ENCODE peak calls at places on chromosomes 13 and 19, in four cellular contexts. O, S, Z and N are unnamed samples. For H3K4me1, the result is how much of the 10 kb centered on the place peaks cover.

GRCh38 chr19:4581381-4582111 is 22.1 kb upstream of the SEMA6B start:
- DNase-seq in O (no peak), S (peak), Z (no peak), N (no peak)

GRCh38 chr19:34336781-34337271 is 28.2 kb upstream of the GPI start:
- DNase-seq in O (no peak), S (peak), Z (no peak), N (no peak)

GRCh38 chr13:31968473-31968872 is 63.1 kb upstream of the FRY start:
- DNase-seq in O (no peak), S (no peak), Z (no peak), N (peak)

GRCh38 chr13:24688111-24688510 is 7.9 kb downstream of the ATP12A start:
- DNase-seq in O (no peak), S (no peak), Z (no peak), N (no peak)

GRCh38 chr13:28140433-28141125 is 2.2 kb downstream of the PAN3 start:
- DNase-seq in O (no peak), S (no peak), Z (no peak), N (no peak)

GRCh38 chr13:43133792-43134191 is 110.4 kb downstream of the DNAJC15 start:
- DNase-seq in O (no peak), S (no peak), Z (no peak), N (no peak)

GRCh38 chr13:29859971-29860370 is 9.6 kb upstream of the UBL3 start:
- DNase-seq in O (no peak), S (no peak), Z (no peak), N (no peak)

GRCh38 chr19:7236153-7236552 is 58.1 kb downstream of the INSR start:
- DNase-seq in O (peak), S (no peak), Z (no peak), N (no peak)

GRCh38 chr13:112643759-112644459 is 45.9 kb upstream of the ATP11A start:
- DNase-seq in O (no peak), S (no peak), Z (no peak), N (peak)

GRCh38 chr13:27298849-27299248 is 28.2 kb downstream of the RASL11A start:
- DNase-seq in O (no peak), S (no peak), Z (no peak), N (no peak)

GRCh38 chr13:48221301-48222190 is 11.5 kb upstream of the ITM2B start:
- DNase-seq in O (no peak), S (peak), Z (peak), N (no peak)

GRCh38 chr19:17081672-17082630 is 6.4 kb downstream of the MYO9B start:
- DNase-seq in O (no peak), S (no peak), Z (peak), N (no peak)

GRCh38 chr19:5292453-5292842 is 48.2 kb downstream of the PTPRS start:
- DNase-seq in O (peak), S (no peak), Z (peak), N (peak)

GRCh38 chr19:7360393-7360984 is 11.8 kb downstream of the ARHGEF18 start:
- DNase-seq in O (no peak), S (no peak), Z (no peak), N (no peak)

GRCh38 chr19:14410775-14411134 is 8.4 kb downstream of the DDX39A start:
- DNase-seq in O (no peak), S (no peak), Z (no peak), N (no peak)

GRCh38 chr19:55451163-55451521 is 8.0 kb upstream of the SHISA7 start:
- DNase-seq in O (no peak), S (peak), Z (no peak), N (no peak)

GRCh38 chr19:37763488-37763887 is 15.9 kb downstream of the ZNF573 start:
- DNase-seq in O (no peak), S (no peak), Z (no peak), N (no peak)

GRCh38 chr19:17214531-17215124 is 529 bp upstream of the USE1 start:
- DNase-seq in O (no peak), S (no peak), Z (no peak), N (no peak)

GRCh38 chr13:40539954-40540706 is 126.3 kb downstream of the FOXO1 start:
- DNase-seq in O (peak), S (no peak), Z (no peak), N (no peak)

GRCh38 chr13:30026093-30026492 is 175.7 kb upstream of the UBL3 start:
- DNase-seq in O (no peak), S (no peak), Z (no peak), N (no peak)

GRCh38 chr19:18155095-18156087 is 2.4 kb downstream of the PIK3R2 start:
- DNase-seq in O (peak), S (no peak), Z (no peak), N (peak)

GRCh38 chr19:42122691-42123607 is 9.3 kb downstream of the POU2F2 start:
- DNase-seq in O (no peak), S (no peak), Z (no peak), N (no peak)

GRCh38 chr13:33235564-33235963 is 50.0 kb downstream of the STARD13 start:
- DNase-seq in O (no peak), S (no peak), Z (no peak), N (no peak)

GRCh38 chr13:40236566-40237168 is 429.8 kb downstream of the FOXO1 start:
- DNase-seq in O (no peak), S (no peak), Z (peak), N (no peak)

GRCh38 chr13:99998261-99998660 is 16.7 kb downstream of the ZIC2 start:
- DNase-seq in O (no peak), S (no peak), Z (no peak), N (no peak)

GRCh38 chr19:35545855-35546381 is 492 bp downstream of the TMEM147 start:
- DNase-seq in O (peak), S (peak), Z (no peak), N (no peak)

GRCh38 chr13:114077938-114078335 is 54.5 kb downstream of the RASA3 start:
- DNase-seq in O (peak), S (no peak), Z (peak), N (no peak)

GRCh38 chr13:21641629-21642028 is 29.2 kb upstream of the FGF9 start:
- DNase-seq in O (no peak), S (no peak), Z (no peak), N (no peak)

DNA sequence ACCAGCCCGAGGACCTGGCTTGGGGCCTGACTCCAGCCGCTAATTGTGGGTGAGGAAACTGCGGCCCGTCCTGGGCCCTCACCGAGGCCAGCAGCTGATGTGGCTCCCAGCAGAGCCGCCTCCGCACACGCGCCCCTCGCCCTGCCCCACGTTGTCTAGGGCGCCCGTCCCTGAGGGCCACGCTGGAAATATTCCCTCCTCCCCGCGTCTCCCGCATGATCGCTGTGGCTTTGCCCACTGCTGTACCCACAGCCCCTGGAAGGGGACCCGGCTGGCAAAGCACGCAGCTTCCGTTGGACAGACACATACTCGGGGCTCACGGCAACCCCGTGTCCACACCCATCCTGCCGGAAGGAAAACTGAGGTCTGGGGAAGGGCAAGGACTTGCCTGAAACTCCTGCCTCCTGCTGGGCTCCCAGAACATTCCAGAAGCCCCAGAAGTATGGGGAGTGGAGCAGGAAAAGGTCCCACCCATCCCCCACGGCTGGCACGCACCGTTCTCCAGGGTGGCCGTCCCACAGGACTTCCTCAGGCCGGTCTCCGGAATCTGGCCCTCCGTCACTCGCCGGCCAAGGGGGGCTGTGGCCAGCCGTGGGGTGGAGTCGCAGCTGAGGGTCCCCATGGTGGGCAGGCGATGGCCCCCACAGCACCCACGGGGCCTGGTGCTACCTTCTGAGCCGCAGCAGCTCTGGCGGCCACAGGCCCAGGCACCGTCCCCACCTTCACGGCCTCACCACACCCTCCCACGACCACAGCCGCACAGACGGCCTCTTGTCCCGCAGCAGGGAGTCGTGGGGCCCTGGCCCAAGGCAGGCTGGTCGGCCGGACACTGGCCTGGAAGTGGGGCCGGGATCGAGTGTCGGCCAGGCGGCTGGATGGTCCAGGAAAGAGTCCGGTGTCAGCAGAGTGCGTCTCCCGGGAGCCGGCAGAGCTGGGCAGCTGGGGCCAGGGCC is 13.6 kb upstream of the SHC2 start:
- DNase-seq in O (peak), S (no peak), Z (no peak), N (no peak)
- H3K4me1 ChIP-seq in O (under half), S (under half), Z (under half), N (under half)

DNA sequence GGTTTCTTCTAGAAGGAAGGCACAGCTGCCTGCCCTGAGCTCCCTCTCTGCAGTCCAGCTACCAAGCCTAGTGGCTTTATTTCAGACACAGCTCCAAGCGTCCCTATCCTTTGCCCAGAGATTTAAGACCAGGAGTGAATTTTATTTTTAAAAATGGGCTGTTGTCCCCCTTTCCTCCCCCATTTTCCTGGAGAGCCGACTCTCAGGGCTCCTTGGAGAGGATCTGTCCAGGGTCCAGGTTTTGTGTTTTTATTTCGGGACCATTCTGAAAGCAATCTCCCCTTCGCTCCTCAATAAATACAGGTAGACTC is 4.4 kb downstream of the SERTAD1 start:
- DNase-seq in O (no peak), S (no peak), Z (no peak), N (no peak)
- H3K4me1 ChIP-seq in O (under half), S (under half), Z (under half), N (under half)

GRCh38 chr19:1133471-1133929 is 29.7 kb downstream of the GPX4 start:
- DNase-seq in O (no peak), S (peak), Z (no peak), N (no peak)
- H3K4me1 ChIP-seq in O (half or more), S (under half), Z (under half), N (under half)

GRCh38 chr13:51240178-51240577 is 18.0 kb downstream of the FAM124A start:
- DNase-seq in O (no peak), S (no peak), Z (no peak), N (no peak)
- H3K4me1 ChIP-seq in O (under half), S (under half), Z (under half), N (under half)

DNA sequence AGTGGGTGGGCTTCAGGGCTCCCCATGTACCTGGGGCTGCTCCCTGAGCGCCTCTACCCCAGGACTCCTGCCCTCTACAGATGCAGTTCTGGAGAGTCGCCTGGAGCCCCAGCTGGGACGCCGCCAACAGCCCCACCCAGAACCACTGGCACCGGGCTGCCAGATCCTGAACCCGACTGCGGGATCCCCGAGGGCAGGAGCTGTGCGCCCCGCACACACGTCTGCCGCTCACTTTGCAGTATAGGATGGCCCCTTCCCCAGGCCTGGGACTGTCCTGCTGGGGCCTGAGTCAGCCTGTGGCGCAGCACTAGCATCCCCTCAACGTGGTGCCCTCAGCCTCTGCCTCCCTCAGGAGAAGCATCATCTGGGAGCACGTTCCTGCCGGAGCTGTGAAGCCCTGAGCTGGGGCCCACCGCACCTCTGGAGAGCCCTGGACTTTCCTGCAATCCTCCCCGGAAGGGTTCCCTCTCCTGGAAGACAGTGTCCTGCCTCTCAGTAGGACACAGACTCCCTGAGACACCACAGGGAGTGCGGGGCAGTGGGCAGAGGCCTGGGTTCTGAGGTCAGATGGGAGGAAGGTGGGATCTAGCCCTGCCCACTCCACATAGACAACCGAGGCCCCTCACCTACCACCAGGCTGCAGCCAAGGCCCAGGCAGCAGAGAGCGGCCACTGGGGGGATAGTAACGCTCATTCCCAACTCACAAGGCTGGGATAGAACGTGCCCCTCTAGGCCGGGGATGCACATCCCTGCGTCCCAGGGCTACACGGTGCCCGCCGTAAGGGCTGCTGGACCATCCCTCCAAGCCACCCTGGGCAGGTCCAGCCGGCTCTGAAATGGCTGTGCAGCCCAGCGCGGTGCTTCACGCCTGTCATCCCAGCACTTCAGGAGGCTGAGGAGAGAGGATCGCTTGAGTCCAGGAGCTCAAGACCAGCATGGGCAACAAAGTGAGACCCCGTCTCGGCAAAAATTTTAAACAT is 3.5 kb downstream of the REXO1 start:
- DNase-seq in O (no peak), S (no peak), Z (no peak), N (no peak)
- H3K4me1 ChIP-seq in O (half or more), S (under half), Z (under half), N (under half)

DNA sequence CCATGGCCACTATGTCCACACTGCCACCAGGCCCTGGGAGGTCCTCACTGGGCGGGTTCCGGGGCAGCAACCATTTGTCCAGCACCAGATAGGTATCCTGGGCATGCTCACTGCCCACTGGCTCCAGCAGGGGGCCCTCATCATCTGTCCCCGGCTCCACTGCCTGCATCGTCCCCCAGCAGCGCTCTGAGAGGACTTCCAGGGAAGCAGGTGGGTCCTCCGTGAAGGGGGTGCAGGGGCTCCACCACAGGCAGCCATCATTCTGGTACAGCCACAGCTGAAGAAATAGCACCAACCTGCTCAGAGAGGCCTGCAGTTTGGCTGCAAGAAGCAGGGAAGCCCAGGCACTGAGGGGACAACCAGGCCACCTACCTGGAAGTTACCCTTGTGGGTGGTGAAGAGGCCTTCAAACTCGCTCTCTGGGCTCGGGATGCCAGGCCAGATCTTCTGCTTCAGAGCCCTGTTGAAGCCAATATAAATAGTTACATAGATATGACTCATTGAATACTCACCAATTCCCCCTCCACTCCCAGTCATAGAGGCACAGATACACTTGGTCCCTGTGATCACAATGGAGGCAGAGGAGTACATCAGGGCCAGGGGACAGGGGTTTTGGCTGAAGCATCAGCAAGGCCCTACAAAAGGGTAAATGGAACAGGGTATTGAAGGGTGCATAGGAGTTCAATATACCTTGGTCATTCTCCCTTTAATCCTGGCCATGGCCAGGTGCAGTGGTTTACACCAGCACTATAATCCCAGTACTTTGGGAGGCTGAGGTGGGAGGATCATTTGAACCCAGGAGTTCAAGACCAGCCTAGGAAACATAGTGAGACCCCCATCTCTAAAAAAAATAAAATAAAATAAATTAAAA is 4.1 kb downstream of the SWSAP1 start:
- DNase-seq in O (peak), S (peak), Z (no peak), N (no peak)
- H3K4me1 ChIP-seq in O (half or more), S (half or more), Z (under half), N (under half)

GRCh38 chr13:50392977-50393376 is 377.7 kb downstream of the KCNRG start:
- DNase-seq in O (no peak), S (no peak), Z (no peak), N (no peak)
- H3K4me1 ChIP-seq in O (under half), S (under half), Z (under half), N (under half)

GRCh38 chr13:111006508-111007031 is 91.7 kb upstream of the ANKRD10 start:
- DNase-seq in O (peak), S (no peak), Z (peak), N (peak)
- H3K4me1 ChIP-seq in O (under half), S (under half), Z (under half), N (under half)

DNA sequence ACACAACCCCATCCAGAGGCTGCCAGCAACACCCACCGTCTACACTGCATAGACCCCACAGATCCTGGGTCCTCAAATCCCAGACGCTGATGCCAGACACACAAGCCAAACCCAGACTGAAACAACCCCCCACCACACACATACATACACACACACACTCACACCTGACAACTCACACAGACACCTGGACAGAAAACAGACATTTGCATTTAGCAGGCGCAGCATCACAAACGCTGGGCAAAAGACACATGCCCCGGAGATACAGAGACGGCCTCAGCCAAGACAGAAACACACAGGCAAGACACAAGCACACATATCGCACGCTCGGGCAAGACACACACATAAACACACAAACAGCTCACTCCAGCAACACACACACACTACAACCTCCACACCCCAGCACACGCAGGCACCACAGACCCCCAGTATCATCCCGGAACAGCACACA is 1.3 kb downstream of the BBC3 start:
- DNase-seq in O (peak), S (peak), Z (no peak), N (no peak)
- H3K4me1 ChIP-seq in O (under half), S (half or more), Z (under half), N (under half)

DNA sequence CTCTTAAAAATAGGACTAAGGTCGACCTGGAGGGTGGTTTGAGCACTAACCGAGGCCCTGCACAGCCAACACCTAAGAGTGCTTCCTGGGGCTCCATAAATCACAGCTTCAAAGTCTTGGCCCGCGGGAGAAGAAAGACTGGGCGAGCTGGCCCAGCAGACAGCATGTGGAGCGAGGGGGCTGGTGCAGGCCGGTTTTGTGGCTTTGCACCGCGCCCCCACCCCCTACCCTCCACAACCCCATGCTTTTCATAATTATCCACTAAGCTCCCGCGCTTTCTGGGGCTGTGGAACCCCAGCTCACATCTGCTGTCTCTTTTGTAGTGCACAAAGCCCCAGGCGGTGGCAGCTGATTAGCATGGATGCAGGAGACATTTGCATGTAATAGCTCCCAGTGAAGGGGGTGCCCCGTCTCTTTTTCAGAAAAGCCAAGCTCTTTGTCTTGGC is 17.1 kb downstream of the CARM1 start:
- DNase-seq in O (no peak), S (no peak), Z (no peak), N (no peak)
- H3K4me1 ChIP-seq in O (under half), S (under half), Z (half or more), N (under half)